ENCODE peak calls at places on chromosomes 13 and 19, in four cellular contexts. Q is IMR-90, X is endodermal cell, E is GM23248. H is an unnamed sample. For H3K4me1, the result is how much of the 10 kb centered on the place peaks cover.

GRCh38 chr13:60032836-60033235 is 130.9 kb downstream of the DIAPH3 start:
- DNase-seq in Q (no peak), X (no peak), E (no peak), H (no peak)

GRCh38 chr19:9306443-9306842 is 3.2 kb downstream of the ZNF699 start:
- DNase-seq in Q (peak), X (no peak), E (peak), H (no peak)

GRCh38 chr19:22422220-22422619 is at the start of gene ZNF98:
- DNase-seq in Q (no peak), X (no peak), E (no peak), H (no peak)

GRCh38 chr19:44141191-44142013 is at the start of gene ZNF234:
- DNase-seq in Q (peak), X (peak), E (peak), H (peak)

GRCh38 chr19:37551123-37551993 is 43.2 kb downstream of the ZNF571 start:
- DNase-seq in Q (peak), X (peak), E (peak), H (peak)

GRCh38 chr13:113969973-113970611 is 3.8 kb downstream of the C13orf46 start:
- DNase-seq in Q (no peak), X (no peak), E (no peak), H (no peak)

GRCh38 chr19:5090780-5091575 is 122.1 kb downstream of the KDM4B start:
- DNase-seq in Q (peak), X (no peak), E (peak), H (no peak)

GRCh38 chr13:72983085-72983768 is 75.6 kb upstream of the KLF5 start:
- DNase-seq in Q (peak), X (no peak), E (peak), H (no peak)

GRCh38 chr13:113402471-113403254 is 38.7 kb upstream of the GRTP1 start:
- DNase-seq in Q (no peak), X (peak), E (no peak), H (no peak)

GRCh38 chr19:56839665-56840451 is 668 bp downstream of the PEG3 start:
- DNase-seq in Q (no peak), X (no peak), E (no peak), H (no peak)

GRCh38 chr13:62846302-62846701 is 1430.7 kb upstream of the PCDH20 start:
- DNase-seq in Q (peak), X (no peak), E (peak), H (no peak)

GRCh38 chr19:42831221-42832019 is 48.1 kb downstream of the PSG1 start:
- DNase-seq in Q (no peak), X (no peak), E (no peak), H (no peak)

GRCh38 chr13:94987869-94988268 is 275.5 kb upstream of the SOX21 start:
- DNase-seq in Q (no peak), X (no peak), E (peak), H (no peak)

GRCh38 chr19:1857648-1858326 is 5.6 kb downstream of the KLF16 start:
- DNase-seq in Q (no peak), X (no peak), E (no peak), H (no peak)

GRCh38 chr19:41801682-41802317 is 5.4 kb downstream of the CEACAM3 start:
- DNase-seq in Q (no peak), X (peak), E (no peak), H (no peak)
- H3K27ac ChIP-seq in Q (no peak), X (no peak), E (no peak), H (no peak)

DNA sequence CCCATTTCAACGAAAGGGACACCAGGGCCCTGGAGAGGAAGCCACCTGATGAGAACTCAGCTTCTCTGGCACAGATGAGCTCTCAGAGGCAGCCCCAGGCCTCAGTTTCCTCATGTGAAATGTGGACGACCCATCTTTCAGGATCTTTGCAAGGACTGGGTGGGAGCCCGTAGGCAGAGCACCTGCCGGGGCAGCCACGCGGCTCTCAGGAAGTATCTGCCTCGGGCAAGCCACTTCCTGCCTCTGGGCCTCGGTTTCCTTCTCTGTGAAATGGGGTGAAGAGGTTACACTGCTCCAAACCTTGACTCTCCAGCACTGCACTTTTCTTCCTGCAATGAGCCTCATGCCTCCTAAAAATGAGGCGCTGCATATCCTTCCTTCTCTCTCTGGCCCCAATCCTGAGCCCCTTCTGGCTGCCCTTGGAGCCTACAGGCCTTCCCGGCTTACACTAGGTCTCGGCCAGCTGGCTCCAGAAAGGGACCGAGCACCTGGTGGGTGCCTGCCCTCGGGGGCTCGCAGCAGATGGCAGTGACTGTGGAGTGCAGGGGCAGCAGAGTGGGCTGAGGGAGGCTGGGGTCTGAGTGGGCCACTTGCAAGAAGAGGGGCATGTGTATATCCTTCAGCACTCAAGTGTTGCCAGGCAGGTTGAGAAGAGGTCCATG is 3.5 kb downstream of the SSBP4 start:
- DNase-seq in Q (no peak), X (no peak), E (no peak), H (peak)
- H3K4me1 ChIP-seq in Q (under half), X (under half), E (under half), H (half or more)

DNA sequence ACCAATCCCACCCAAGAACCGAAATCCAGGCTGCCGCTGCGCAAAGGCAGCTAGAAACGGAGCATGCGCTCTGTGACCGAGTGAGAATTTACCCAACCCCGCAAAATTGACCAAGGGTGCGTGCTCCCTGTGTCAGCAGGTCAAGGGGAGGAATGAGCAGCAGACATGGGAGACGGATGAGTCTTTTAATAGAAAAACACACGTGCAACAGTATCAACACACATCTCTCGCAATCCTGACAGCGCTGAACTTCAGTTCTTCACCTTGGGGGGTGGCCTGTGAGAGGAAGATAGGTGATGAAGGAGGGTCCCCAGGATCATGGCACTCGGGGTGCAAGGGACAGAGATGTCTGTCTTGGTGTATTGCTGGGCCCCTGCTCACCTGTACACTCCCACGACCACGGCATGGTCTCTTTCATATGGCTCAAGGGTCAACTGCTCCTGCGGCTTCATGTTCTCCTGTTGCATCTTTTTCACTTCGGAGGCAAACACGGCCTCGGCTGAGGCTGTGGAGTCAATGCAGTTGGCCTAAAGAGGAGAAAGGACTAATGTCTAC is 402 bp upstream of the DYRK1B start:
- DNase-seq in Q (no peak), X (no peak), E (no peak), H (no peak)
- H3K4me3 ChIP-seq in Q (no peak), X (peak), E (peak), H (peak)

GRCh38 chr13:23993439-23993980 is 96.2 kb upstream of the C1QTNF9B start:
- DNase-seq in Q (peak), X (no peak), E (no peak), H (no peak)
- H3K27ac ChIP-seq in Q (no peak), X (no peak), E (no peak), H (no peak)

DNA sequence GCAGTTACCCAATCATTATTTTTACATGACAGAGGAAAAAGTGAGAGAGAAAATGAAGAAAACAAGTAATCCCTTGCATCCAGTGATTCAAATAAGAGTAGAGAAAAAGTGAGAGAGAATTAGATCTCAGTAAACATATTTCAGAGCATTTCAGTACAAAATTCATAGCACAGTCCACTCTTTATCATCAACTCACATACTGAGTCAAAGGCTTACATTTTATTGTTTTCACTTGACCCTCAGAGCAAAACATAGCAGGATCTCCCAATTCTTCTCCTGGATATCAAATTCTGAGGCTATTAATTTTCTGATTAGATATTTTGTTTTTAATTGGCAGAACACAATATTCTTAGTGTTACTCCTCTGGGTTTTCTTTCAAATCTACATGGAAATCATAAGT is 1568.3 kb upstream of the PRR20A start:
- DNase-seq in Q (no peak), X (no peak), E (no peak), H (no peak)
- H3K4me1 ChIP-seq in Q (under half), X (under half), E (under half), H (under half)

GRCh38 chr19:50820549-50821247 is 2.9 kb downstream of the KLK1 start:
- DNase-seq in Q (no peak), X (peak), E (no peak), H (no peak)
- H3K4me3 ChIP-seq in Q (no peak), X (no peak), E (no peak), H (peak)

GRCh38 chr13:84812078-84812477 is 929.8 kb upstream of the SLITRK1 start:
- DNase-seq in Q (no peak), X (no peak), E (no peak), H (no peak)

GRCh38 chr13:84810781-84811180 is 928.5 kb upstream of the SLITRK1 start:
- DNase-seq in Q (no peak), X (no peak), E (no peak), H (no peak)

GRCh38 chr13:84816567-84817133 is 934.4 kb upstream of the SLITRK1 start:
- DNase-seq in Q (no peak), X (no peak), E (no peak), H (no peak)

GRCh38 chr13:84812789-84813188 is 930.5 kb upstream of the SLITRK1 start:
- DNase-seq in Q (no peak), X (no peak), E (no peak), H (no peak)
- H3K27ac ChIP-seq in Q (no peak), X (no peak), E (no peak), H (no peak)

GRCh38 chr13:109783447-109783814 is 3.0 kb downstream of the IRS2 start:
- DNase-seq in Q (no peak), X (peak), E (no peak), H (no peak)
- H3K4me1 ChIP-seq in Q (under half), X (under half), E (under half), H (under half)

H was measured in CD4-positive, CD25-positive, alpha-beta regulatory T cell.